ENCODE peak calls at places on chromosome 15, in eight cellular contexts. W, Y, G, F, C, N, S and K are unnamed samples.

GRCh38 chr15:89364341-89364740 is 29.7 kb upstream of the POLG start:
- DNase-seq in S (no peak), N (no peak), Y (peak; percentile 62), W (no peak), C (no peak), G (no peak), F (no peak), K (no peak)

GRCh38 chr15:67907175-67907723 is 67.4 kb upstream of the RNU6-1 start:
- DNase-seq in S (no peak), N (no peak), W (no peak), G (no peak), F (no peak), C (no peak), Y (peak; percentile 64), K (no peak)

GRCh38 chr15:83288381-83288801 is 3.9 kb upstream of the BNC1 start:
- DNase-seq in W (no peak), N (no peak), S (no peak), C (no peak), F (no peak), Y (no peak), G (peak; percentile 82), K (peak; percentile 57)

GRCh38 chr15:98650871-98651481 is 2.6 kb downstream of the IGF1R start:
- DNase-seq in Y (no peak), F (no peak), N (peak; percentile 43), W (no peak), S (peak; percentile 40), C (peak; percentile 58), G (no peak), K (no peak)

GRCh38 chr15:100041380-100041779 is 300.4 kb downstream of the ADAMTS17 start:
- DNase-seq in C (no peak), W (no peak), F (no peak), G (no peak), N (no peak), Y (no peak), S (no peak), K (no peak)

GRCh38 chr15:89367485-89368451 is 33.1 kb upstream of the POLG start:
- DNase-seq in F (no peak), S (peak; percentile 27), C (no peak), W (no peak), N (no peak), G (peak; percentile 93), Y (peak; percentile 87), K (no peak)

GRCh38 chr15:62895139-62895866 is 147.2 kb upstream of the TPM1 start:
- DNase-seq in Y (no peak), N (no peak), F (peak; percentile 51), S (peak; percentile 67), C (peak; percentile 76), W (no peak), G (no peak), K (no peak)

GRCh38 chr15:64232400-64232799 is 69.6 kb upstream of the PPIB start:
- DNase-seq in C (peak; percentile 68), W (no peak), S (peak; percentile 25), G (peak; percentile 28), F (no peak), N (no peak), Y (no peak), K (no peak)

GRCh38 chr15:32717290-32718081 is at the start of gene GREM1:
- DNase-seq in N (peak; percentile 38), S (peak; percentile 65), W (no peak), C (peak; percentile 65), Y (no peak), F (no peak), G (no peak), K (no peak)

GRCh38 chr15:72700076-72700475 is 14.1 kb downstream of the BBS4 start:
- DNase-seq in S (no peak), G (no peak), Y (no peak), F (no peak), N (no peak), W (no peak), C (no peak), K (no peak)

GRCh38 chr15:69338535-69339213 is 40.0 kb downstream of the PAQR5 start:
- DNase-seq in C (peak; percentile 22), W (no peak), S (no peak), Y (no peak), N (no peak), G (peak; percentile 41), F (no peak), K (no peak)
- TF ChIP-seq CTCF in C (no peak), W (no peak), S (no peak), Y (no peak), N (no peak), G (no peak), F (no peak), K (no peak)

GRCh38 chr15:43958894-43959330 is 132.1 kb downstream of the WDR76 start:
- DNase-seq in G (peak; percentile 5), C (peak; percentile 81), Y (no peak), S (peak; percentile 42), F (no peak), W (no peak), N (no peak), K (no peak)

GRCh38 chr15:43955140-43955539 is 128.3 kb downstream of the WDR76 start:
- DNase-seq in G (no peak), N (no peak), C (no peak), F (no peak), W (no peak), Y (no peak), S (no peak), K (no peak)

GRCh38 chr15:43954181-43954621 is 127.4 kb downstream of the WDR76 start:
- DNase-seq in W (no peak), S (no peak), N (no peak), C (no peak), G (no peak), F (no peak), Y (no peak), K (no peak)

GRCh38 chr15:43953402-43953801 is 126.6 kb downstream of the WDR76 start:
- DNase-seq in G (no peak), N (no peak), W (no peak), F (no peak), Y (no peak), S (no peak), C (no peak), K (no peak)

DNA sequence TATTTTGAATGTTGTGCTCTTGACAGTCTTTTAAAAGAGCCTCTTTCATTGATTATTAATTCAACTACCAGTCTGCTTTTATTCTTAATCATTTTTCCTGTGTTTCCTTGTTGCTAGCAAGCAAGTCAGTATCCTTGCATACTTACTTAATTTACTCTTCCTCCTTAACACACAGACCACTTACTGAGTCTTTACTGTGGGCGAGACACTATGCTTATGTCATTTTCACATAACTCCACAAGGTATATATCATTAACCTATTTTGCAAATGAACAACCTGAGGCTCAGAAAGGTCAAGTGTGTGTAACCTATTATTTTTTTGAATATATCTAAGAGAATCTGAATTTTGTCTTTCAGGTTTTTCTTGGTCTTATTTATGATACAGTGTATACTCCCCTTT is 130.9 kb downstream of the WDR76 start:
- DNase-seq in Y (no peak), C (no peak), G (no peak), F (no peak), W (no peak), S (no peak), N (no peak), K (no peak)
- TF ChIP-seq CTCF in Y (no peak), C (no peak), G (no peak), F (no peak), W (no peak), S (no peak), N (no peak), K (no peak)

GRCh38 chr15:45112143-45112591 is 1.8 kb downstream of the DUOX2 start:
- DNase-seq in C (no peak), S (no peak), F (no peak), Y (no peak), N (no peak), W (no peak), G (no peak), K (no peak)

GRCh38 chr15:45111390-45112142 is 2.4 kb downstream of the DUOX2 start:
- DNase-seq in S (no peak), C (no peak), N (no peak), Y (no peak), F (no peak), W (no peak), G (no peak), K (peak; percentile 63)

GRCh38 chr15:45107941-45108630 is 5.9 kb downstream of the DUOX2 start:
- DNase-seq in N (no peak), C (no peak), G (no peak), S (no peak), W (peak; percentile 42), F (no peak), Y (no peak), K (no peak)

GRCh38 chr15:45112592-45113379 is 1.2 kb downstream of the DUOX2 start:
- DNase-seq in G (no peak), C (no peak), S (no peak), F (peak; percentile 10), W (no peak), N (peak; percentile 35), Y (no peak), K (peak; percentile 78)

DNA sequence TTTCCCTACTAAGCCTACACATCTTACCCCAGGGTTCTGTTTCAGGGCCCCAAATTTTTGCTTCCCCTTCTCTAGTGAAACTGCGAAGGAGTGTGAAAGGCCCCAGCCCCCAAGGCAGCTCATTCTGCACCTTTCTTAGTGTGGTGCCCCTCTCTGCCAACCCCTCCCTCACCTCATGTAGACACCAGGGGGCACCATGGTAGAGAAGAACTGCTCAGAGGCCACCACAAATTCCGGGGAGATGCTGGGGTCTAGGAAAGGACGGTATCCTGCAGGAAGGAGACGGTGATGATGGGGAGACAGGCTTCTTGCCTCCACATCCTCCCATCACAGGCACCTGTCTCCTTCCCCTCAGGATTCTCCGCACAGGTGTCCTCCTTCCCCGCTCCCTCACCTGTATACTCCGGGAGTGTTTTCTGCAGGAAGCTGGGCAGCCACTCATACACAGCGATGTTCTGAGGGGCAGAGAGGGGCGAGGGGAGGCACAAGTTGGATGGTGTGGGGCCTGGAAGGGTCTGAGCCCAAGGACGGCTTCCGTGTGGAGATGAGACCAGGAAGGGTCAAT is 3.6 kb downstream of the DUOX2 start:
- DNase-seq in Y (no peak), F (no peak), G (no peak), C (no peak), W (no peak), S (no peak), N (no peak), K (no peak)
- TF ChIP-seq CTCF in Y (no peak), F (no peak), G (no peak), C (peak; percentile 5), W (no peak), S (no peak), N (no peak), K (peak; percentile 19)

DNA sequence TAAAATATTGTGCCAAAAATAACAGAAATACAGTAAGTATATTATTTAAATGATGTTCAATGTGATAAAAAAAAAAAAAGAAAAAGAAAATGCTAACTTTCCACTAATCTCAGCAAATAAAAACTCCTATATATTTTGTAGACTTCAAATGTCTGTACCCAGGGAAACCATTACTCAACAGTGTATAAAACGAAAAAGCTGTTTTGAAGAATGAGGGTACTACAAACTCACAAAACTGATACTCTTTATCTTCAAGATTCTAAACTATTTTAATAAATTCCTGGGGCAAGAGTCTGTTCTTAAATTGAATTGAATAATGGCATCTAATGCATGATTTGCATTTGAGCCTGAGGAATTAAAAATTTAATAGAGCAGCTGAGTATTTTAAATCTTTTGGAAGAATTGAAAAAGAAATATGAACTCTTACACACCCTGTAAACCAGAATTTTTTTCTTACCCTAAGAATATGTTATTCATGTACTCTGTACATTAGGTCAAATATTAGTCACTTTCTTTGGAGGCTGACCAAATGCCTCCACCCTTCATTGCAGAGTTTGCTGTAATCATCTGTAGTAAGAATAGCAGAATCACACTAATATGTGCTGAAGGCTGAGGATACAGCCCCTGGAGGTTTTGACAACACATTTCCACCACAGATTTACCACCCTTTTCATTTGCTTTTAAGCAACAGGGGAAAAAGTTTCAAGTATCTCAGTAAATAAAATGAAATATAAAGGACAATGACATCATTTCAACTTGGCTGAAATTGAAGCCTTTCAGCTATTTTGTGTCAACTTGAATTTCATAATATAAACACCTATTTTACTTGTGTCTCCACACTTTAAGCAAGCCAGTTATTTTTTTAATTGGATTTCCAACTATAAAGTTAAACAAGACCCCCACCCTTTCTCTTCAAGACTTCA is 79.7 kb downstream of the FBN1 start:
- DNase-seq in S (peak; percentile 95), C (peak; percentile 97), G (peak; percentile 88), F (no peak), Y (no peak), W (no peak), N (no peak), K (no peak)
- TF ChIP-seq CTCF in S (no peak), C (peak; percentile 30), G (no peak), F (no peak), Y (no peak), W (no peak), N (no peak), K (no peak)